ENCODE peak calls at places on chromosomes 16 and 17, in six cellular contexts. One of them, this sample, is unnamed. For H3K4me1, the result is how much of the 10 kb centered on the place peaks cover.

GRCh38 chr16:30972872-30973271 is 12.1 kb upstream of the HSD3B7 start:
- DNase-seq in PC-9: no peak
- DNase-seq in heart left ventricle: no peak
- DNase-seq in stomach: no peak
- DNase-seq in adrenal gland: no peak
- DNase-seq in uterus: no peak
- DNase-seq in this sample: no peak

GRCh38 chr17:10177921-10178788 is 20.3 kb downstream of the GAS7 start:
- DNase-seq in PC-9: no peak
- DNase-seq in heart left ventricle: no peak
- DNase-seq in stomach: no peak
- DNase-seq in adrenal gland: no peak
- DNase-seq in uterus: no peak
- DNase-seq in this sample: no peak

GRCh38 chr16:3661311-3661710 is 6.8 kb downstream of the DNASE1 start:
- DNase-seq in PC-9: no peak
- DNase-seq in heart left ventricle: no peak
- DNase-seq in stomach: no peak
- DNase-seq in adrenal gland: no peak
- DNase-seq in uterus: no peak
- DNase-seq in this sample: no peak

GRCh38 chr16:29694384-29695195 is 15.6 kb downstream of the QPRT start:
- DNase-seq in PC-9: no peak
- DNase-seq in heart left ventricle: no peak
- DNase-seq in stomach: no peak
- DNase-seq in adrenal gland: no peak
- DNase-seq in uterus: peak
- DNase-seq in this sample: no peak

GRCh38 chr16:81873843-81874752 is 95.0 kb downstream of the PLCG2 start:
- DNase-seq in PC-9: peak
- DNase-seq in heart left ventricle: peak
- DNase-seq in stomach: peak
- DNase-seq in adrenal gland: peak
- DNase-seq in uterus: peak
- DNase-seq in this sample: peak

GRCh38 chr17:37844158-37844976 is 79.8 kb upstream of the TBC1D3K start:
- DNase-seq in PC-9: no peak
- DNase-seq in heart left ventricle: peak
- DNase-seq in stomach: peak
- DNase-seq in adrenal gland: peak
- DNase-seq in uterus: peak
- DNase-seq in this sample: peak

GRCh38 chr16:85104821-85105391 is 7.4 kb downstream of the CIBAR2 start:
- DNase-seq in PC-9: no peak
- DNase-seq in heart left ventricle: no peak
- DNase-seq in stomach: no peak
- DNase-seq in adrenal gland: no peak
- DNase-seq in uterus: no peak
- DNase-seq in this sample: peak

GRCh38 chr16:85234310-85235235 is 122.3 kb upstream of the CIBAR2 start:
- DNase-seq in PC-9: peak
- DNase-seq in heart left ventricle: peak
- DNase-seq in stomach: peak
- DNase-seq in adrenal gland: peak
- DNase-seq in uterus: peak
- DNase-seq in this sample: no peak

GRCh38 chr16:88508868-88509748 is 56.0 kb downstream of the ZFPM1 start:
- DNase-seq in PC-9: no peak
- DNase-seq in heart left ventricle: no peak
- DNase-seq in stomach: peak
- DNase-seq in adrenal gland: no peak
- DNase-seq in uterus: no peak
- DNase-seq in this sample: peak

GRCh38 chr17:28117304-28117703 is 74.8 kb downstream of the NLK start:
- DNase-seq in PC-9: no peak
- DNase-seq in heart left ventricle: no peak
- DNase-seq in stomach: no peak
- DNase-seq in adrenal gland: no peak
- DNase-seq in uterus: no peak
- DNase-seq in this sample: no peak

GRCh38 chr17:28110184-28110583 is 67.7 kb downstream of the NLK start:
- DNase-seq in PC-9: no peak
- DNase-seq in heart left ventricle: no peak
- DNase-seq in stomach: no peak
- DNase-seq in adrenal gland: no peak
- DNase-seq in uterus: no peak
- DNase-seq in this sample: no peak

GRCh38 chr17:28115046-28115445 is 72.6 kb downstream of the NLK start:
- DNase-seq in PC-9: no peak
- DNase-seq in heart left ventricle: no peak
- DNase-seq in stomach: no peak
- DNase-seq in adrenal gland: no peak
- DNase-seq in uterus: no peak
- DNase-seq in this sample: no peak

GRCh38 chr17:28113269-28113668 is 70.8 kb downstream of the NLK start:
- DNase-seq in PC-9: no peak
- DNase-seq in heart left ventricle: no peak
- DNase-seq in stomach: no peak
- DNase-seq in adrenal gland: no peak
- DNase-seq in uterus: no peak
- DNase-seq in this sample: no peak

DNA sequence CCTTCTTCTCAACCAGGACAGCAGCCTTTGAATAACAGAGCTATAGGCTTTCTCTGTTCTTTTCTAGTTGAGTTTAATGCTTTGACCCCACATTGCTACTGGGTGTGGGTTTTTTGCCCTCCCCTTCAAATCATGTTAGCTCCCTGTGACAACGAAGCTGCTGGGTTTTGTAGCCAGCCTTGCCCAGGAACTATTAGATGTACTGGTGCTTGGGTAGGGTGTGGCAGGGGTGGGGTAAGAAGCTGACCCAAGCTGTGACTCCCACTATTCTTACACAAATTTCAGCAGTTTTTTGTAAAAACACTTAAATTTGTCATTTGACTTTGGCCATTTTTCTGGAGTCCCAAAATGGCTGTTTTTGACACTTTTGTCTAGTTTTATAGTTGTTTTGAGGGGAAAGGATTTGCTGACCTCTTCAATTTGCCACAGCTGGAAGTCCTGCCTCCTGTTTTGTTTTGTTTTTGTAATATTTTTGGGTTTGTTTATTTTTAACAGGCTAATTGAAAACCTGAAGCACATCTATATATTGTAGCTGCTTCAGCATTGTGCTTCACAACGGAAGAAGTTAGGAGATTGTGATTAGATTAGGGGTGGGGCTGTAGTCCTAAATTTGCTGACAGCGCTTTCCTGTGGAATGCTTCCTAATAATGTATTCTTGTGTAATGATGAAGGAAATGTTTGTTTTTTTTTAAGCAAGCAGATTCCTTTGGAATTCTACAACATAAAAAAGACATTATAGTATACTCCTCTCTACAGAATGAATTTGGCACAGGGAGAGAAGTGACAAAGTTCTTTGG is 69.9 kb downstream of the NLK start:
- DNase-seq in PC-9: no peak
- DNase-seq in heart left ventricle: no peak
- DNase-seq in stomach: no peak
- DNase-seq in adrenal gland: no peak
- DNase-seq in uterus: no peak
- DNase-seq in this sample: no peak
- H3K4me3 ChIP-seq in PC-9: no peak
- H3K4me3 ChIP-seq in heart left ventricle: no peak
- H3K4me3 ChIP-seq in stomach: no peak
- H3K4me3 ChIP-seq in adrenal gland: no peak
- H3K4me3 ChIP-seq in uterus: no peak
- H3K4me3 ChIP-seq in this sample: no peak

GRCh38 chr16:55640714-55641327 is 15.0 kb upstream of the SLC6A2 start:
- DNase-seq in PC-9: no peak
- DNase-seq in heart left ventricle: no peak
- DNase-seq in stomach: no peak
- DNase-seq in adrenal gland: no peak
- DNase-seq in uterus: no peak
- DNase-seq in this sample: no peak

GRCh38 chr16:55642611-55643010 is 13.2 kb upstream of the SLC6A2 start:
- DNase-seq in PC-9: no peak
- DNase-seq in heart left ventricle: no peak
- DNase-seq in stomach: no peak
- DNase-seq in adrenal gland: no peak
- DNase-seq in uterus: no peak
- DNase-seq in this sample: no peak

GRCh38 chr16:55641430-55642056 is 14.2 kb upstream of the SLC6A2 start:
- DNase-seq in PC-9: no peak
- DNase-seq in heart left ventricle: no peak
- DNase-seq in stomach: no peak
- DNase-seq in adrenal gland: no peak
- DNase-seq in uterus: no peak
- DNase-seq in this sample: no peak

GRCh38 chr16:55645986-55646385 is 9.8 kb upstream of the SLC6A2 start:
- DNase-seq in PC-9: no peak
- DNase-seq in heart left ventricle: no peak
- DNase-seq in stomach: no peak
- DNase-seq in adrenal gland: no peak
- DNase-seq in uterus: no peak
- DNase-seq in this sample: no peak

GRCh38 chr16:55643161-55643970 is 12.4 kb upstream of the SLC6A2 start:
- DNase-seq in PC-9: no peak
- DNase-seq in heart left ventricle: no peak
- DNase-seq in stomach: peak
- DNase-seq in adrenal gland: no peak
- DNase-seq in uterus: no peak
- DNase-seq in this sample: no peak
- H3K4me1 ChIP-seq in PC-9: under half
- H3K4me1 ChIP-seq in heart left ventricle: under half
- H3K4me1 ChIP-seq in stomach: under half
- H3K4me1 ChIP-seq in adrenal gland: under half
- H3K4me1 ChIP-seq in uterus: under half
- H3K4me1 ChIP-seq in this sample: under half

DNA sequence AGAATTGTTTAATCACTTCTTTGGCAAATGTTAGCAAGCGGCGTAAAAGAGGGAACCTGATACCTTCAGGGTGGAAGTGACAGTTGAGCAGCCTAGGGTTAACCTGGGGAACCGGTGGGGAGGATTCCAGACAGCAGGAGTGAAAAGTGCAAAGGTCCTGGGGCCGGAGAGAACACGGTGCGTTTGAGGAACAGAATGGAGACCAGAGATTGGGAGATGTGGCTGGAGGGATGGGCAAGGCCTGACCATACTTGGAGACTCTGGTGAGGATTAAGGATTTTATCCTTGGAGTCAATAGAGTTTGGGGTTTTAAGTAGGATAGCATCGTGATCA is 2.3 kb upstream of the ZNF500 start:
- DNase-seq in PC-9: no peak
- DNase-seq in heart left ventricle: no peak
- DNase-seq in stomach: no peak
- DNase-seq in adrenal gland: no peak
- DNase-seq in uterus: no peak
- DNase-seq in this sample: peak
- H3K4me3 ChIP-seq in PC-9: peak
- H3K4me3 ChIP-seq in heart left ventricle: peak
- H3K4me3 ChIP-seq in stomach: peak
- H3K4me3 ChIP-seq in adrenal gland: no peak
- H3K4me3 ChIP-seq in uterus: peak
- H3K4me3 ChIP-seq in this sample: peak

DNA sequence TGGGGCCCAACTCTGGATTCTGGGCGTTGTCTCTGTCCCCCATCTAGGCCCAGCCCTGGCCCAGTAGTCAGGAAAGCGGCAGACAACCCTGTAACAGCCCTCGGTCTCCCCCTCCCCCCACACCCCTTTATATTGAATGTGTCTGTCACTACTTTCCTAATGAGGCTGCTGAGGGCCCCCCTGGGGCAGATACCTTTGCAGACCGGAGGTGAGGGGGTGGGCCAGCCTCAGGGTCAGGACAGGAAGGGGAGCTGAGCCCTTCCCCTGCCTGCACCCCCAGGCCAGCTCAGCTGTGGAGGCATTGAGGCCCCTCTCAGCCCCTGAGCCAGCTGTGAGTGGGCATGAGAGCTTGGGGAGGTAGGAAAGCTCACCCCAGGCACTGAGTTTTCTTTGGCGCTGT is 17.1 kb downstream of the RAI1 start:
- DNase-seq in PC-9: no peak
- DNase-seq in heart left ventricle: no peak
- DNase-seq in stomach: no peak
- DNase-seq in adrenal gland: no peak
- DNase-seq in uterus: no peak
- DNase-seq in this sample: no peak
- H3K4me1 ChIP-seq in PC-9: under half
- H3K4me1 ChIP-seq in heart left ventricle: half or more
- H3K4me1 ChIP-seq in stomach: half or more
- H3K4me1 ChIP-seq in adrenal gland: half or more
- H3K4me1 ChIP-seq in uterus: under half
- H3K4me1 ChIP-seq in this sample: under half